ENCODE peak calls at places on chromosomes 7 and 10, in nine cellular contexts. O is suprapubic skin, H is Panc1, M is sigmoid colon, P is esophagus muscularis mucosa, Z is H1, K is upper lobe of left lung, E is endothelial cell of umbilical vein, C is transverse colon. D is an unnamed sample.

GRCh38 chr10:57864789-57865676 is 402.7 kb downstream of the IPMK start:
- DNase-seq in C (peak; percentile 10), P (no peak), E (no peak), M (no peak), Z (no peak), O (no peak), K (no peak), H (no peak), D (no peak)

GRCh38 chr10:99926925-99927718 is 82.6 kb downstream of the DNMBP start:
- DNase-seq in C (peak; percentile 76), H (no peak), O (no peak), P (no peak), K (peak; percentile 27), M (peak; percentile 74), Z (no peak), E (peak; percentile 91), D (no peak)

GRCh38 chr7:151115121-151115835 is 29.0 kb downstream of the AGAP3 start:
- DNase-seq in P (no peak), E (peak; percentile 15), K (no peak), M (no peak), H (no peak), Z (peak; percentile 68), C (no peak), O (no peak), D (no peak)

GRCh38 chr7:32164341-32164996 is 94.3 kb upstream of the PDE1C start:
- DNase-seq in O (no peak), K (no peak), M (no peak), E (peak; percentile 70), C (peak; percentile 10), Z (peak; percentile 47), H (no peak), P (no peak), D (no peak)

GRCh38 chr10:79264942-79265341 is 82.3 kb upstream of the PPIF start:
- DNase-seq in H (no peak), O (no peak), E (no peak), M (no peak), C (no peak), Z (no peak), P (no peak), K (no peak), D (no peak)

GRCh38 chr10:3785849-3786290 is 861 bp upstream of the KLF6 start:
- DNase-seq in P (peak; percentile 91), E (peak; percentile 60), H (no peak), O (no peak), C (peak; percentile 58), M (peak; percentile 78), K (no peak), Z (peak; percentile 70), D (no peak)

GRCh38 chr7:15507235-15507634 is 54.6 kb downstream of the AGMO start:
- DNase-seq in M (no peak), Z (no peak), E (no peak), C (no peak), O (no peak), K (no peak), H (no peak), P (no peak), D (no peak)

GRCh38 chr7:74454059-74454947 is 597 bp downstream of the GTF2IRD1 start:
- DNase-seq in O (no peak), E (no peak), C (no peak), H (no peak), P (no peak), M (peak; percentile 72), K (no peak), Z (peak; percentile 71), D (no peak)

GRCh38 chr7:28502408-28502807 is 90.1 kb downstream of the CREB5 start:
- DNase-seq in E (no peak), H (no peak), P (no peak), M (no peak), O (no peak), Z (no peak), C (no peak), K (no peak), D (no peak)

GRCh38 chr10:4260483-4260882 is 475.5 kb upstream of the KLF6 start:
- DNase-seq in Z (no peak), M (no peak), E (peak; percentile 96), K (no peak), H (no peak), O (no peak), P (no peak), C (no peak), D (no peak)

GRCh38 chr7:2760098-2760889 is 72.3 kb downstream of the AMZ1 start:
- DNase-seq in Z (no peak), P (no peak), M (peak; percentile 79), E (peak; percentile 37), C (peak; percentile 88), H (peak; percentile 39), K (peak; percentile 59), O (peak; percentile 82), D (no peak)

GRCh38 chr7:143434660-143435059 is 8.6 kb upstream of the TAS2R60 start:
- DNase-seq in M (no peak), P (no peak), H (no peak), K (no peak), O (peak; percentile 91), E (no peak), Z (no peak), C (peak; percentile 53), D (no peak)

GRCh38 chr10:99849525-99849924 is 67.1 kb downstream of the ABCC2 start:
- DNase-seq in K (no peak), O (no peak), C (no peak), H (no peak), E (no peak), Z (no peak), P (no peak), M (no peak), D (no peak)

GRCh38 chr10:54607983-54608382 is 193.0 kb downstream of the PCDH15 start:
- DNase-seq in O (no peak), Z (no peak), P (no peak), M (no peak), C (no peak), K (no peak), E (no peak), H (no peak), D (no peak)

GRCh38 chr10:74189999-74190421 is 39.0 kb downstream of the ADK start:
- DNase-seq in E (peak; percentile 64), H (peak; percentile 73), Z (no peak), C (peak; percentile 21), M (no peak), K (peak; percentile 79), O (no peak), P (no peak), D (no peak)

GRCh38 chr10:75019360-75019759 is 92.1 kb upstream of the SAMD8 start:
- DNase-seq in E (peak; percentile 42), Z (no peak), P (no peak), K (no peak), M (no peak), C (no peak), O (no peak), H (no peak), D (no peak)

GRCh38 chr10:29470843-29471482 is 163.8 kb downstream of the SVIL start:
- DNase-seq in P (no peak), H (no peak), E (no peak), C (no peak), M (no peak), K (no peak), O (no peak), Z (no peak), D (peak; percentile 83)

GRCh38 chr10:29461042-29461441 is 172.2 kb downstream of the LYZL1 start:
- DNase-seq in O (no peak), M (no peak), Z (no peak), C (no peak), P (no peak), H (no peak), E (no peak), K (no peak), D (no peak)

GRCh38 chr10:29470355-29470705 is 164.4 kb downstream of the SVIL start:
- DNase-seq in P (no peak), E (no peak), K (no peak), O (no peak), Z (peak; percentile 91), C (no peak), H (no peak), M (no peak), D (no peak)

GRCh38 chr10:29469481-29470354 is 165.1 kb downstream of the SVIL start:
- DNase-seq in E (no peak), M (no peak), C (no peak), K (no peak), O (no peak), Z (no peak), H (no peak), P (no peak), D (no peak)

DNA sequence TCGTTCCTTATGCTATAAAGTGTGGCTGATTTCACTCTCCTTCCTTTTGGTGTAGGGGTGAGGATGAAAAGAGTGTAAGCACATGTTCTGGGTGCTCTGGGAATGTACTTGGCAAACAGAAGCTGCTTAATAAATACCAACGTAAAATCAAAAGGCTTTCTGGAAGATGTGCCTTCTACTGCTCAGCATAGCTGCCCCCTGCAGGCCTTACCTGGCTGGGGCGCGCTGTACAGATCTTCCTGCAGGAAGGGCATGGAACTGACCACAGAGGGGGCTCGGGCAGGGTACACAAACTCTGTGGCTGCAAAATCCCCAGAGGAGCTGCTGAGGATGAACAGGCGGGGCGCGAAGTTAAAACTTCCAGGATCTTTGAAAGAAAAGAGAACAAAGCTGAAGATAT is 169.4 kb downstream of the SVIL start:
- DNase-seq in M (no peak), H (no peak), E (no peak), K (no peak), C (no peak), Z (no peak), P (no peak), O (no peak), D (no peak)
- TF ChIP-seq CTCF in M (no peak), H (no peak), E (peak; percentile 12), K (no peak), C (peak; percentile 12), Z (peak; percentile 51), P (peak; percentile 10), O (no peak), D (no peak)

GRCh38 chr10:44897049-44897448 is 14.1 kb upstream of the TMEM72 start:
- DNase-seq in H (no peak), M (no peak), P (no peak), O (no peak), C (no peak), K (no peak), E (no peak), Z (no peak), D (no peak)
- H3K4me1 ChIP-seq in H (no peaks in the 10 kb centered on the region), M (no peaks in the 10 kb centered on the region), P (no peaks in the 10 kb centered on the region), O (no peaks in the 10 kb centered on the region), C (no peaks in the 10 kb centered on the region), K (no peaks in the 10 kb centered on the region), E (no peaks in the 10 kb centered on the region), Z (peaks cover 7% of the 10 kb centered on the region), D (no peaks in the 10 kb centered on the region)

DNA sequence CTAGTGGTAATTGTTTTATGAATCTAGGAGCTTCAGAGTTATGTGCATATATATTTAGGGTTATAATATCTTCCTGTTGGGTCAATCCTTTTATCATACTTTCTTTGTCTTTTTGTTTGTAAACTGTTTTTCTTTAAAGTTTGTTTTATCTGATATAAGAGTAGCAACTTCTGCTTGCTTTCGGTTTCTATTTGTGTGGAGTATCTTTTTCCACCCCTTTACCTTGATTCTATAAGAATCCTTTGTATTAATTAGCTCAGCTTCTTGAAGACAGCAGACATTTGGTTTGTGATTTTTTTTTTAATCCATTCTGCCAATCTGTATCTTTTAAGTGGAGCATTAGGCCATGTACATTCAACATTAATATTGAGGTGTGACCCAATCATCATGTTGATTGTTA is 9.3 kb downstream of the CASP7 start:
- DNase-seq in C (no peak), E (no peak), Z (no peak), M (no peak), O (no peak), H (no peak), P (no peak), K (no peak), D (no peak)
- TF ChIP-seq POLR2AphosphoS5 in C (no peak), E (no peak), Z (no peak), M (no peak), O (no peak), H (no peak), P (no peak), K (no peak), D (no peak)

GRCh38 chr7:90244909-90245841 is at the start of gene CFAP69:
- DNase-seq in H (peak; percentile 64), E (peak; percentile 86), K (peak; percentile 89), P (peak; percentile 96), M (peak; percentile 95), Z (peak; percentile 100), C (peak; percentile 94), O (peak; percentile 97), D (peak; percentile 91)
- TF ChIP-seq CTCF in H (no peak), E (peak; percentile 4), K (no peak), P (peak; percentile 48), M (peak; percentile 46), Z (peak; percentile 25), C (peak; percentile 35), O (peak; percentile 29), D (peak; percentile 32)

D was measured in vagina.